ENCODE peak calls at places on chromosomes 6 and 20, in five cellular contexts. O, H, A, U and Y are unnamed samples.

GRCh38 chr6:152696543-152696942 is 1.2 kb upstream of the MYCT1 start:
- DNase-seq in O (no peak), H (no peak), U (no peak), A (no peak), Y (no peak)

GRCh38 chr20:49447946-49448809 is 34.3 kb downstream of the KCNB1 start:
- DNase-seq in U (no peak), O (no peak), A (no peak), H (no peak), Y (no peak)

GRCh38 chr20:4730782-4731181 is 9.1 kb downstream of the PRND start:
- DNase-seq in H (no peak), U (no peak), O (no peak), A (no peak), Y (no peak)

GRCh38 chr6:37137201-37137880 is 32.6 kb upstream of the PIM1 start:
- DNase-seq in U (no peak), H (no peak), A (no peak), O (no peak), Y (no peak)

GRCh38 chr6:90204327-90204726 is 92.3 kb downstream of the BACH2 start:
- DNase-seq in U (no peak), H (no peak), O (no peak), A (no peak), Y (no peak)

GRCh38 chr6:144908004-144908403 is 622.9 kb downstream of the UTRN start:
- DNase-seq in A (no peak), O (no peak), U (no peak), H (no peak), Y (no peak)

GRCh38 chr6:153488267-153488666 is 357.2 kb upstream of the RGS17 start:
- DNase-seq in H (no peak), A (no peak), U (no peak), O (no peak), Y (no peak)

GRCh38 chr6:31243508-31243907 is 28.4 kb downstream of the HLA-C start:
- DNase-seq in O (no peak), A (no peak), H (peak), U (no peak), Y (no peak)

GRCh38 chr6:144415835-144416237 is 130.7 kb downstream of the UTRN start:
- DNase-seq in H (no peak), O (no peak), U (no peak), A (no peak), Y (no peak)

GRCh38 chr6:119620846-119621570 is 271.4 kb upstream of the MAN1A1 start:
- DNase-seq in A (no peak), U (no peak), O (no peak), H (no peak), Y (no peak)

GRCh38 chr6:113979930-113980329 is 9.0 kb upstream of the HDAC2 start:
- DNase-seq in A (no peak), U (no peak), H (no peak), O (no peak), Y (no peak)

GRCh38 chr6:11277275-11278206 is 45.1 kb upstream of the NEDD9 start:
- DNase-seq in A (no peak), U (no peak), H (no peak), O (no peak), Y (no peak)

GRCh38 chr6:44976677-44977405 is 351.3 kb upstream of the RUNX2 start:
- DNase-seq in A (no peak), H (no peak), U (no peak), O (no peak), Y (no peak)

GRCh38 chr6:111989743-111990142 is 64.2 kb upstream of the CCN6 start:
- DNase-seq in H (no peak), O (no peak), U (no peak), A (no peak), Y (no peak)

GRCh38 chr6:21457647-21458046 is 135.9 kb upstream of the SOX4 start:
- DNase-seq in O (no peak), U (no peak), H (no peak), A (no peak), Y (no peak)

GRCh38 chr6:128112494-128112893 is 211.6 kb upstream of the THEMIS start:
- DNase-seq in O (peak), U (no peak), H (no peak), A (no peak), Y (no peak)

GRCh38 chr6:109760208-109760607 is 69.1 kb downstream of the FIG4 start:
- DNase-seq in O (no peak), U (no peak), A (no peak), H (no peak), Y (no peak)

GRCh38 chr6:143966291-143966690 is 41.8 kb downstream of the PLAGL1 start:
- DNase-seq in A (no peak), U (no peak), H (no peak), O (no peak), Y (no peak)

GRCh38 chr6:121847806-121848522 is 412.5 kb downstream of the GJA1 start:
- DNase-seq in A (no peak), H (no peak), U (no peak), O (peak), Y (no peak)

GRCh38 chr20:57710841-57711240 is 1.0 kb upstream of the PMEPA1 start:
- DNase-seq in U (no peak), O (no peak), A (no peak), H (no peak), Y (no peak)